ENCODE peak calls at places on chromosomes 13 and 19, in four cellular contexts. O, E, H and D are unnamed samples.

GRCh38 chr19:35966771-35967170 is 28.2 kb upstream of the SDHAF1 start:
- DNase-seq in O (no peak), E (no peak), H (no peak), D (no peak)

GRCh38 chr13:106617561-106617960 is 49.6 kb upstream of the ARGLU1 start:
- DNase-seq in O (no peak), E (no peak), H (no peak), D (no peak)

GRCh38 chr19:50686310-50687032 is 33.1 kb downstream of the SHANK1 start:
- DNase-seq in O (no peak), E (no peak), H (no peak), D (no peak)

GRCh38 chr13:34257980-34258379 is 440.0 kb downstream of the RFC3 start:
- DNase-seq in O (peak), E (no peak), H (no peak), D (no peak)

GRCh38 chr19:6100284-6100915 is 9.9 kb downstream of the RFX2 start:
- DNase-seq in O (peak), E (peak), H (no peak), D (peak)

GRCh38 chr13:113178070-113178895 is 19.8 kb downstream of the PROZ start:
- DNase-seq in O (no peak), E (no peak), H (no peak), D (no peak)

GRCh38 chr19:42563352-42564210 is 31.1 kb downstream of the CEACAM8 start:
- DNase-seq in O (peak), E (peak), H (no peak), D (peak)

GRCh38 chr19:15265849-15266248 is 33.6 kb upstream of the EPHX3 start:
- DNase-seq in O (no peak), E (no peak), H (no peak), D (no peak)

GRCh38 chr13:42211704-42212103 is 60.2 kb upstream of the AKAP11 start:
- DNase-seq in O (no peak), E (no peak), H (no peak), D (no peak)

GRCh38 chr19:34688592-34688991 is 11.1 kb downstream of the ZNF302 start:
- DNase-seq in O (no peak), E (peak), H (no peak), D (no peak)

GRCh38 chr13:98797456-98797855 is 45.0 kb upstream of the SLC15A1 start:
- DNase-seq in O (no peak), E (no peak), H (no peak), D (no peak)

GRCh38 chr19:55156202-55157063 is 1.1 kb downstream of the TNNI3 start:
- DNase-seq in O (no peak), E (peak), H (no peak), D (peak)

GRCh38 chr13:57739791-57740190 is 108.2 kb downstream of the PCDH17 start:
- DNase-seq in O (no peak), E (no peak), H (no peak), D (no peak)

GRCh38 chr19:42113641-42114348 is 18.5 kb downstream of the POU2F2 start:
- DNase-seq in O (no peak), E (no peak), H (peak), D (no peak)

GRCh38 chr13:36685912-36686311 is 12.1 kb downstream of the SERTM1 start:
- DNase-seq in O (no peak), E (no peak), H (no peak), D (no peak)

GRCh38 chr13:36680918-36681317 is 7.1 kb downstream of the SERTM1 start:
- DNase-seq in O (no peak), E (no peak), H (no peak), D (no peak)

GRCh38 chr13:36681894-36682624 is 8.2 kb downstream of the SERTM1 start:
- DNase-seq in O (no peak), E (no peak), H (no peak), D (no peak)
- TF ChIP-seq SPI1 in O (no peak), E (no peak), H (no peak), D (no peak)

GRCh38 chr19:48290923-48291700 is 21.2 kb downstream of the ZNF114 start:
- DNase-seq in O (peak), E (peak), H (no peak), D (peak)
- TF ChIP-seq SPI1 in O (peak), E (peak), H (peak), D (peak)

DNA sequence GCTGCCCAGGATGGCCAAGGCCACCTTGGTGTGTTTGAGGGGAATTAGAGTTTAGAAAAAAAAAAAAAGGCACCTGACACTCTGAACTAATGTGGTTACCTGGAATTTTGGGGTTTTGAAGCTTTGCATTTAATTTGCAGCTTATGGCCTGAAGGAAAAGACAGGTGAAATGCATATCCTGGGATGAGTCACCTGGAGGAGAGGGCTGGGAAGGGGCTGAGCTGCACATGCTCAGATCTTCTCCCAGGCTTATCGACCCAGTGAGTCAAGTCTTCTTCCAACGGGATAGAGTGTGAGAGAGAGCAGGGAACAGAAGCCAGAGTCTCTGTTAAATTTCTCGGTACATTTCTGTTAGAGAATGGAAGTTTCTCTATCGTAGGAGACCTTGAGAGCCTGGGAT is 29.7 kb upstream of the ALOX5AP start:
- DNase-seq in O (no peak), E (no peak), H (no peak), D (no peak)
- TF ChIP-seq SPI1 in O (no peak), E (no peak), H (no peak), D (no peak)

GRCh38 chr13:83086948-83087347 is 795.3 kb downstream of the SLITRK1 start:
- DNase-seq in O (no peak), E (no peak), H (no peak), D (no peak)

GRCh38 chr13:83085186-83085900 is 796.9 kb downstream of the SLITRK1 start:
- DNase-seq in O (no peak), E (no peak), H (no peak), D (no peak)

DNA sequence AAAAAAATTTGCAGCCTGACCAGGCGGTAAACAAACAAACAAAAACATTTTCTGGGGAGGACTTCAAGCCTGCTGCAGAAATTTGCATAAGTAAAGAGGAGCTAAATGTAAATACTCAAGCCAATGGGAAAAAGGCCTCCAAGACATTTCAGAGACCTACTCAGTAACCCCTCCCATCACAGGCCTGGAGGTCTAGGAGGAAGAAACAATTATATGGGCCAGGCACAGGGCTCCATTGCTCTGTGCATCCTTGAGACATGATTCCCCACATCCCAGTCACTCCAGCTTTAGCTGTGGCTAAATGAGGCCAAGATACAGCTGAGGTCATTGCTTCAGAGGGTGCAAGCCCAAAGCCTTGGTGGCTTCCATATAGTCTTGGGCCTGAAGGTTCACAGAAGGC is 793.4 kb downstream of the SLITRK1 start:
- DNase-seq in O (no peak), E (no peak), H (no peak), D (no peak)
- TF ChIP-seq SPI1 in O (no peak), E (no peak), H (no peak), D (no peak)

DNA sequence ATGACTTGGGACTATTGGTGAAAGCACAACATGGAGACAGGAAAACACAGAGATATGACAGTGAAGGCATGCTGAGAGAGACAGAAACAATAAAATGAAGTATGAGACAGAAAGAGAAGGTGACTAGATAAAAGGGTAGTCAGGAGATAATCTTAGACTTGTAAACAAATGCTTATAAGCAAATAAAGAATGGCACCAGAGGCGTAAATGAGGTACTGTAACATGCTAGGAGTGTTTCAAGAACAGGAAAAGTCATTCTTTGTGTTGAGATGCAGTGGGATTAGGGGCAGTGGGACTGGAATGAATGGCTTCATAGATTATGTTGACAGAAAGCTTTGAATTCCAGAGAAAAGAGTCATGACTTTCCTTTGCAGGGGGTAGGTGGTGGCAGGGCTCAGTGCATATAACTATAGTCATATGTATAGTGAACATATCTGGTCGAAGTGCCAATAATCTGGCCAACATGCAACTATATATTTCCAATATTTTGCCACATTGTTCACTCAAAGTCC is 393.1 kb downstream of the ITGBL1 start:
- DNase-seq in O (no peak), E (no peak), H (no peak), D (no peak)
- TF ChIP-seq SPI1 in O (no peak), E (no peak), H (no peak), D (no peak)

GRCh38 chr13:44364019-44364418 is 9.6 kb upstream of the SERP2 start:
- DNase-seq in O (no peak), E (no peak), H (no peak), D (no peak)
- TF ChIP-seq SPI1 in O (no peak), E (no peak), H (no peak), D (no peak)

GRCh38 chr13:29452773-29453574 is 142.5 kb downstream of the SLC7A1 start:
- DNase-seq in O (no peak), E (no peak), H (no peak), D (no peak)
- TF ChIP-seq SPI1 in O (no peak), E (no peak), H (no peak), D (no peak)

DNA sequence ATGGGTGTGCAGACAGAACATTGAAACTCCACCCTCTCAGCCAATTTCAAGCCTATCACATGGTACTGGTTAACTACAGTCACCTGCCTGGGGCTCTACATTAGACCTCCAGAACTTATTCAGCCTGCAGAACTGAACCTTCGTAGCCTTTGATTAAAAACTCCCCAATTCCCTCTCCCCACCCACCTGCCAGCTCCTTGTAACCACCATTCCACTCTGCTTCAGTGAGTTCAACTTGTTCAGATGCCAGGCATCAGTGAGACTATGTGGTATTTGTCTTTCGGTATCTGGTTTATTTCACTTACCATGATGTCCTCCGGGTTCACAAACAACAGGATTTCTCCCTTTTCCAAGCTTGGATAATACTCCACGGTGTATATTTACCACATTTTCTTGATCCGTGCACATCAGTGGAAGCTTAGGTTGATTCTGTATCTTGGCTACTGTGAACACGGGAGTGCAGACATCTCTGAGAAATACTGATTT is 19.2 kb downstream of the RAB20 start:
- DNase-seq in O (no peak), E (no peak), H (no peak), D (no peak)
- TF ChIP-seq SPI1 in O (no peak), E (no peak), H (no peak), D (no peak)